ENCODE peak calls at places on chromosomes 13 and 19, in eight cellular contexts. G is cardiac muscle cell, N is AG04450, Q is psoas muscle, X is ovary, R is stomach, T is ascending aorta, M is Peyer's patch. W is an unnamed sample.

GRCh38 chr13:102897371-102898138 is 51.7 kb downstream of the ERCC5 start:
- DNase-seq in R (no peak), Q (peak; percentile 37), X (no peak), G (peak; percentile 34), T (no peak), N (no peak), M (no peak), W (no peak)

GRCh38 chr19:14459703-14460102 is 15.5 kb downstream of the PTGER1 start:
- DNase-seq in N (no peak), T (no peak), M (no peak), R (no peak), G (no peak), X (no peak), Q (no peak), W (no peak)

GRCh38 chr13:94825507-94825906 is 113.2 kb upstream of the SOX21 start:
- DNase-seq in T (no peak), X (peak; percentile 53), M (no peak), R (peak; percentile 33), N (no peak), Q (peak; percentile 52), G (peak; percentile 5), W (no peak)

GRCh38 chr13:32629866-32630265 is 43.6 kb downstream of the PDS5B start:
- DNase-seq in R (no peak), G (no peak), Q (no peak), T (no peak), X (no peak), N (no peak), M (no peak), W (no peak)

GRCh38 chr13:90757127-90757680 is 590.3 kb upstream of the MIR17HG start:
- DNase-seq in G (no peak), N (no peak), R (no peak), T (no peak), M (no peak), Q (no peak), X (no peak), W (no peak)

GRCh38 chr13:80555796-80556195 is 214.9 kb upstream of the SPRY2 start:
- DNase-seq in Q (no peak), T (no peak), M (no peak), G (no peak), X (no peak), R (no peak), N (no peak), W (no peak)

GRCh38 chr19:45428385-45429231 is 4.9 kb upstream of the ERCC1 start:
- DNase-seq in N (no peak), R (peak; percentile 38), Q (peak; percentile 78), M (no peak), T (no peak), X (no peak), G (peak; percentile 95), W (peak; percentile 72)

GRCh38 chr13:46071590-46072249 is 19.2 kb upstream of the ZC3H13 start:
- DNase-seq in T (no peak), G (no peak), R (no peak), N (no peak), Q (no peak), X (no peak), M (no peak), W (no peak)

GRCh38 chr13:113654175-113654560 is 3.8 kb downstream of the ATP4B start:
- DNase-seq in M (no peak), X (no peak), G (no peak), Q (no peak), T (no peak), N (no peak), R (no peak), W (no peak)

GRCh38 chr13:106534844-106535551 is 464 bp downstream of the EFNB2 start:
- DNase-seq in M (no peak), N (no peak), X (peak; percentile 33), G (peak; percentile 37), R (peak; percentile 35), T (no peak), Q (peak; percentile 21), W (peak; percentile 72)

GRCh38 chr13:106038752-106039151 is 496.7 kb downstream of the EFNB2 start:
- DNase-seq in M (no peak), T (no peak), Q (no peak), X (no peak), G (no peak), R (no peak), N (peak; percentile 44), W (no peak)

GRCh38 chr13:101157261-101157660 is 259.0 kb downstream of the NALCN start:
- DNase-seq in X (no peak), Q (no peak), N (no peak), R (no peak), M (no peak), T (no peak), G (no peak), W (no peak)

GRCh38 chr13:107099661-107100060 is 531.7 kb upstream of the ARGLU1 start:
- DNase-seq in M (no peak), T (no peak), X (no peak), Q (no peak), N (peak; percentile 49), G (no peak), R (no peak), W (no peak)

GRCh38 chr13:114065141-114065925 is 67.1 kb downstream of the RASA3 start:
- DNase-seq in G (peak; percentile 48), T (peak; percentile 79), X (peak; percentile 91), M (peak; percentile 49), R (peak; percentile 79), Q (peak; percentile 89), N (peak; percentile 92), W (peak; percentile 86)

GRCh38 chr19:48656840-48657474 is 11.0 kb upstream of the CA11 start:
- DNase-seq in G (no peak), R (no peak), Q (no peak), X (no peak), N (peak; percentile 83), M (no peak), T (no peak), W (no peak)

GRCh38 chr19:46180701-46181385 is 32.8 kb downstream of the IGFL2 start:
- DNase-seq in X (no peak), G (no peak), T (no peak), N (no peak), M (no peak), Q (no peak), R (no peak), W (no peak)

GRCh38 chr13:28138012-28138755 is at the start of gene PAN3:
- DNase-seq in R (peak; percentile 94), Q (peak; percentile 93), N (peak; percentile 74), X (peak; percentile 92), G (peak; percentile 94), T (peak; percentile 72), M (peak; percentile 88), W (peak; percentile 90)

GRCh38 chr13:28047784-28048388 is 52.5 kb downstream of the FLT3 start:
- DNase-seq in G (no peak), M (no peak), Q (no peak), X (no peak), R (no peak), N (no peak), T (no peak), W (no peak)

GRCh38 chr19:3803986-3804385 is 17.8 kb upstream of the MATK start:
- DNase-seq in X (no peak), T (no peak), G (no peak), Q (no peak), M (no peak), R (no peak), N (no peak), W (no peak)

GRCh38 chr19:3798137-3798536 is 12.0 kb upstream of the MATK start:
- DNase-seq in Q (no peak), X (no peak), T (no peak), N (no peak), G (no peak), M (no peak), R (no peak), W (no peak)

GRCh38 chr19:3803114-3803888 is 17.1 kb upstream of the MATK start:
- DNase-seq in X (no peak), T (no peak), R (no peak), N (no peak), M (no peak), G (no peak), Q (no peak), W (no peak)

GRCh38 chr19:3804429-3804828 is 18.2 kb upstream of the MATK start:
- DNase-seq in M (no peak), G (no peak), X (no peak), R (no peak), T (no peak), Q (no peak), N (no peak), W (no peak)

DNA sequence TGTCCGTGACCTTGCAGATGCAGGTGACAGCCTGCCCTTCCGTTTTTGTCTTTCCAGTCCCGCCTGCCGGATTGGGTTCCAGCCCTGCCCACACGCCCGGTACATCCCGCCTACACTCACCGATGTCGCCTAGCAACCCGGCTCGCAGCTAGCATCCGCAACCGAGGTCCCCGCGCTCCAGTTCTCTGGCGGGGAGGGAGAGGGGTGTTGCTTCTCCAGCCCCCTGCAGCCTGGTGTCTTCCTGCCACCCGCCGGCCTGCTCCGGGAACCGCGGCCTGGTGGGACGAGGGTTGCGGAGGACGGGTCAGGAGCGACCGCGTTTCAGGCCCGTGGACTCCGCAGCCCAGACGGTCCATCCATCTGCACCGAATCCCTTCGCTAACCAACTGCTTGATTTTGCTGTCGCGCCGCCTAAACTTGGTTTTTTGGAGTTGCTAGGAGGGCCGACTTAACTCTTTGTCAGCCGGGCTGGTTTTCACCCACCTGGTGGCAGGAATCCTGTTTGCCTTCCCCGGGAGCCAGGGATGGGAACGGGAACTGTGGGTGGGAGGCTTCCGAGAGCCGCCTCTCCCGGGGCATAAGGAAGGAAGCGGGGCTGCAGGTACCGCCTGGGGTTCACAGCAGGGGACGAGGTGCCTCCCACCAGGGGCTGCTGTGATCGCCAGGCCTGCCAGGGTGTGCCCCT is 15.4 kb upstream of the MATK start:
- DNase-seq in T (no peak), R (peak; percentile 44), Q (no peak), N (no peak), M (peak; percentile 59), X (no peak), G (peak; percentile 32), W (no peak)
- TF ChIP-seq CTCF in T (no peak), R (no peak), Q (no peak), N (peak; percentile 49), M (no peak), X (no peak), G (peak; percentile 26), W (no peak)

GRCh38 chr19:50639121-50640112 is at the start of gene SYT3:
- DNase-seq in R (peak; percentile 48), T (no peak), X (no peak), N (no peak), M (no peak), Q (no peak), G (peak; percentile 80), W (peak; percentile 26)
- H3K27me3 ChIP-seq in R (peaks cover 37% of the 10 kb centered on the region), T (no peaks in the 10 kb centered on the region), X (no peaks in the 10 kb centered on the region), N (peaks cover 27% of the 10 kb centered on the region), M (no peaks in the 10 kb centered on the region), Q (peaks cover 27% of the 10 kb centered on the region), G (peaks cover 50% of the 10 kb centered on the region), W (peaks cover 12% of the 10 kb centered on the region)

GRCh38 chr13:59641261-59641660 is 522.5 kb downstream of the DIAPH3 start:
- DNase-seq in Q (no peak), R (no peak), G (no peak), M (no peak), X (no peak), N (no peak), T (no peak), W (no peak)
- TF ChIP-seq CTCF in Q (no peak), R (no peak), G (no peak), M (no peak), X (no peak), N (no peak), T (no peak), W (no peak)

GRCh38 chr19:1432507-1432887 is 5.7 kb upstream of the RPS15 start:
- DNase-seq in R (no peak), N (no peak), T (no peak), G (no peak), Q (no peak), X (no peak), M (no peak), W (no peak)
- H3K27me3 ChIP-seq in R (no peaks in the 10 kb centered on the region), N (no peaks in the 10 kb centered on the region), T (no peaks in the 10 kb centered on the region), G (no peaks in the 10 kb centered on the region), Q (no peaks in the 10 kb centered on the region), X (no peaks in the 10 kb centered on the region), M (no peaks in the 10 kb centered on the region), W (no peaks in the 10 kb centered on the region)

W was measured in pancreas.